ENCODE peak calls at places on chromosomes 16 and 17, in eight cellular contexts. One of them, this sample, is unnamed.
A peak's percentile ranks its signal among the peaks of the same experiment; 100 is the strongest.

GRCh38 chr16:8182761-8183160 is 407.6 kb downstream of the TMEM114 start:
- DNase-seq in ascending aorta: no peak
- DNase-seq in psoas muscle: no peak
- DNase-seq in uterus: no peak
- DNase-seq in upper lobe of right lung: no peak
- DNase-seq in IMR-90: no peak
- DNase-seq in tibial artery: no peak
- DNase-seq in pancreas: no peak
- DNase-seq in this sample: no peak

GRCh38 chr17:66301864-66302741 is at the start of gene PRKCA:
- DNase-seq in psoas muscle: peak; percentile 85
- DNase-seq in pancreas: peak; percentile 93
- DNase-seq in tibial artery: peak; percentile 51
- DNase-seq in IMR-90: peak; percentile 69
- DNase-seq in upper lobe of right lung: peak; percentile 91
- DNase-seq in uterus: peak; percentile 74
- DNase-seq in ascending aorta: peak; percentile 82
- DNase-seq in this sample: peak; percentile 71

GRCh38 chr16:81597079-81597658 is 152.6 kb downstream of the CMIP start:
- DNase-seq in psoas muscle: no peak
- DNase-seq in IMR-90: no peak
- DNase-seq in upper lobe of right lung: no peak
- DNase-seq in uterus: no peak
- DNase-seq in ascending aorta: no peak
- DNase-seq in pancreas: no peak
- DNase-seq in tibial artery: no peak
- DNase-seq in this sample: no peak

GRCh38 chr17:1882836-1883235 is 53.0 kb downstream of the RPA1 start:
- DNase-seq in psoas muscle: no peak
- DNase-seq in upper lobe of right lung: peak; percentile 32
- DNase-seq in uterus: no peak
- DNase-seq in IMR-90: peak; percentile 24
- DNase-seq in tibial artery: no peak
- DNase-seq in pancreas: no peak
- DNase-seq in ascending aorta: no peak
- DNase-seq in this sample: no peak

GRCh38 chr16:11367483-11367906 is 22.2 kb downstream of the RMI2 start:
- DNase-seq in upper lobe of right lung: no peak
- DNase-seq in IMR-90: no peak
- DNase-seq in pancreas: no peak
- DNase-seq in psoas muscle: no peak
- DNase-seq in uterus: no peak
- DNase-seq in tibial artery: no peak
- DNase-seq in ascending aorta: no peak
- DNase-seq in this sample: no peak

GRCh38 chr16:49534901-49535300 is 161.3 kb downstream of the C16orf78 start:
- DNase-seq in uterus: no peak
- DNase-seq in ascending aorta: no peak
- DNase-seq in tibial artery: no peak
- DNase-seq in IMR-90: no peak
- DNase-seq in psoas muscle: no peak
- DNase-seq in pancreas: no peak
- DNase-seq in upper lobe of right lung: no peak
- DNase-seq in this sample: no peak

GRCh38 chr17:69878661-69879060 is 196.4 kb upstream of the KCNJ16 start:
- DNase-seq in pancreas: no peak
- DNase-seq in tibial artery: no peak
- DNase-seq in ascending aorta: no peak
- DNase-seq in IMR-90: no peak
- DNase-seq in psoas muscle: no peak
- DNase-seq in uterus: no peak
- DNase-seq in upper lobe of right lung: no peak
- DNase-seq in this sample: no peak

GRCh38 chr16:69123894-69124293 is 8.5 kb downstream of the CHTF8 start:
- DNase-seq in IMR-90: peak; percentile 76
- DNase-seq in pancreas: no peak
- DNase-seq in psoas muscle: no peak
- DNase-seq in ascending aorta: no peak
- DNase-seq in tibial artery: peak; percentile 41
- DNase-seq in uterus: peak; percentile 56
- DNase-seq in upper lobe of right lung: peak; percentile 27
- DNase-seq in this sample: no peak

GRCh38 chr16:88782454-88783390 is 2.3 kb downstream of the PIEZO1 start:
- DNase-seq in upper lobe of right lung: no peak
- DNase-seq in psoas muscle: peak; percentile 48
- DNase-seq in uterus: peak; percentile 67
- DNase-seq in tibial artery: no peak
- DNase-seq in IMR-90: peak; percentile 84
- DNase-seq in ascending aorta: peak; percentile 82
- DNase-seq in pancreas: no peak
- DNase-seq in this sample: no peak

GRCh38 chr17:61366076-61366714 is 33.4 kb upstream of the TBX2 start:
- DNase-seq in tibial artery: no peak
- DNase-seq in upper lobe of right lung: no peak
- DNase-seq in psoas muscle: no peak
- DNase-seq in IMR-90: no peak
- DNase-seq in pancreas: no peak
- DNase-seq in ascending aorta: no peak
- DNase-seq in uterus: no peak
- DNase-seq in this sample: no peak

GRCh38 chr17:31787857-31788570 is 71.0 kb downstream of the COPRS start:
- DNase-seq in upper lobe of right lung: peak; percentile 66
- DNase-seq in tibial artery: peak; percentile 54
- DNase-seq in pancreas: no peak
- DNase-seq in ascending aorta: peak; percentile 89
- DNase-seq in psoas muscle: no peak
- DNase-seq in uterus: peak; percentile 40
- DNase-seq in IMR-90: peak; percentile 93
- DNase-seq in this sample: no peak

GRCh38 chr16:70589998-70590471 is 56.3 kb upstream of the IL34 start:
- DNase-seq in ascending aorta: peak; percentile 69
- DNase-seq in upper lobe of right lung: no peak
- DNase-seq in IMR-90: peak; percentile 85
- DNase-seq in uterus: peak; percentile 37
- DNase-seq in psoas muscle: peak; percentile 61
- DNase-seq in tibial artery: peak; percentile 44
- DNase-seq in pancreas: no peak
- DNase-seq in this sample: no peak

GRCh38 chr16:11285842-11286241 is 4.7 kb upstream of the PRM1 start:
- DNase-seq in pancreas: no peak
- DNase-seq in IMR-90: no peak
- DNase-seq in ascending aorta: no peak
- DNase-seq in upper lobe of right lung: no peak
- DNase-seq in psoas muscle: no peak
- DNase-seq in uterus: no peak
- DNase-seq in tibial artery: no peak
- DNase-seq in this sample: no peak

GRCh38 chr17:14011740-14012405 is 57.4 kb upstream of the COX10 start:
- DNase-seq in tibial artery: no peak
- DNase-seq in IMR-90: no peak
- DNase-seq in ascending aorta: no peak
- DNase-seq in uterus: no peak
- DNase-seq in pancreas: no peak
- DNase-seq in upper lobe of right lung: no peak
- DNase-seq in psoas muscle: no peak
- DNase-seq in this sample: no peak

GRCh38 chr16:68417711-68418301 is 30.5 kb downstream of the SMPD3 start:
- DNase-seq in pancreas: peak; percentile 75
- DNase-seq in ascending aorta: no peak
- DNase-seq in uterus: peak; percentile 23
- DNase-seq in upper lobe of right lung: peak; percentile 78
- DNase-seq in tibial artery: no peak
- DNase-seq in IMR-90: no peak
- DNase-seq in psoas muscle: no peak
- DNase-seq in this sample: no peak

GRCh38 chr16:85402910-85403692 is 210.0 kb upstream of the GSE1 start:
- DNase-seq in IMR-90: peak; percentile 77
- DNase-seq in upper lobe of right lung: peak; percentile 63
- DNase-seq in psoas muscle: peak; percentile 70
- DNase-seq in tibial artery: no peak
- DNase-seq in pancreas: peak; percentile 58
- DNase-seq in uterus: peak; percentile 19
- DNase-seq in ascending aorta: no peak
- DNase-seq in this sample: no peak

GRCh38 chr17:79799538-79800324 is 2.9 kb upstream of the CBX8 start:
- DNase-seq in psoas muscle: no peak
- DNase-seq in uterus: no peak
- DNase-seq in pancreas: no peak
- DNase-seq in upper lobe of right lung: peak; percentile 52
- DNase-seq in tibial artery: no peak
- DNase-seq in ascending aorta: no peak
- DNase-seq in IMR-90: no peak
- DNase-seq in this sample: no peak
- H3K4me1 ChIP-seq in psoas muscle: peaks cover 23% of the 10 kb centered on the region
- H3K4me1 ChIP-seq in uterus: no peaks in the 10 kb centered on the region
- H3K4me1 ChIP-seq in pancreas: peaks cover 27% of the 10 kb centered on the region
- H3K4me1 ChIP-seq in upper lobe of right lung: peaks cover 31% of the 10 kb centered on the region
- H3K4me1 ChIP-seq in tibial artery: peaks cover 73% of the 10 kb centered on the region
- H3K4me1 ChIP-seq in ascending aorta: peaks cover 18% of the 10 kb centered on the region
- H3K4me1 ChIP-seq in IMR-90: peaks cover 10% of the 10 kb centered on the region
- H3K4me1 ChIP-seq in this sample: peaks cover 59% of the 10 kb centered on the region

DNA sequence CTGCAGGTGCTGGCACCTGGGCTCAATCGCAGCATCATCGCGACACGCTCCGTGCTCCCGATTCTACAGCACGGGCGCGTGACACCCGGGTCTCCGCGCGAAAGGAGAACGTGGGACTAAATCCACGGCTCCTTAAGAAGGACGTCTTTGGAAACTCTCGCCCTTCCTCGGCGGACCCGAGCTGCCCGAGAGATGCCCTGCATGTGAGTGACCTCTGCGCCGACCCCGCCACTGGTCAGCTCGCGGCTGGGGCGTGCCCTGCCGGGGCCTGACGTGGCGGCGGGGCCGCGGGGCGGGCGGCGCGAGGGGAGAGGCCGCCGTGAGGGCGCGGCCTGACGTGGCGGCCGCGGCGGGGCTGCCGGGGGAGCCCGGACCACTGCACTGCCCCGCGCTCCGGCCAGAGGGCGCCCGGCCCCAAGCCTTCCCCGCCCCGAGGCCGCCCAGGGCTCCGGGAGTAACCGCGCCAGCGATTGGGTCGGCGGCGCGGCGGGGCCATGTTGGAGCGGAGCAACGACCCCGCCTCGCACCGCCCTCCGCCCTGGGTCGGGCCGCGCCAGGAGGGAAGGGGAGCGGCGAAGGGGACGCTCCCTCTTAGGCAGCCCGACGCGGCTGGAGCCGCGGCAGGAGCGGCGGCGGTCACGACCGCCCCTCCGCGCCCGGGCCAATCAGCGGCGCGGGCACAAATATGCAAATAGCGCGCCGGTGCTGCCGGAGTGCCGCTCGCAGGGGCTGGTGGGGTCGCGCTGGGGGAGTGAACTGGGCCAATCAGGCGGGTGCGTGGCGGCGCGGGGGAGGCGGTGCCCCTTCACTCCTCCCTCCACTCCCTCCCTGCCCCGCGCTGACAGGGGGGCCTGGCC is 75.6 kb downstream of the CHD9 start:
- DNase-seq in psoas muscle: peak; percentile 99
- DNase-seq in ascending aorta: peak; percentile 98
- DNase-seq in pancreas: peak; percentile 97
- DNase-seq in tibial artery: peak; percentile 96
- DNase-seq in IMR-90: peak; percentile 92
- DNase-seq in uterus: peak; percentile 96
- DNase-seq in upper lobe of right lung: peak; percentile 99
- DNase-seq in this sample: peak; percentile 98
- TF ChIP-seq CTCF in psoas muscle: peak; percentile 81
- TF ChIP-seq CTCF in ascending aorta: peak; percentile 33
- TF ChIP-seq CTCF in pancreas: peak; percentile 41
- TF ChIP-seq CTCF in tibial artery: peak; percentile 91
- TF ChIP-seq CTCF in IMR-90: peak; percentile 90
- TF ChIP-seq CTCF in uterus: peak; percentile 89
- TF ChIP-seq CTCF in upper lobe of right lung: peak; percentile 57
- TF ChIP-seq CTCF in this sample: peak; percentile 92

GRCh38 chr17:28370035-28370743 is at the start of gene VTN:
- DNase-seq in uterus: no peak
- DNase-seq in ascending aorta: peak; percentile 83
- DNase-seq in IMR-90: peak; percentile 45
- DNase-seq in tibial artery: peak; percentile 38
- DNase-seq in psoas muscle: no peak
- DNase-seq in pancreas: peak; percentile 72
- DNase-seq in upper lobe of right lung: peak; percentile 71
- DNase-seq in this sample: no peak

GRCh38 chr17:28370744-28371103 is 617 bp upstream of the VTN start:
- DNase-seq in tibial artery: no peak
- DNase-seq in ascending aorta: no peak
- DNase-seq in uterus: no peak
- DNase-seq in upper lobe of right lung: no peak
- DNase-seq in psoas muscle: no peak
- DNase-seq in pancreas: no peak
- DNase-seq in IMR-90: no peak
- DNase-seq in this sample: no peak

GRCh38 chr17:28372203-28372944 is 880 bp downstream of the SARM1 start:
- DNase-seq in uterus: no peak
- DNase-seq in upper lobe of right lung: peak; percentile 65
- DNase-seq in IMR-90: peak; percentile 30
- DNase-seq in tibial artery: no peak
- DNase-seq in ascending aorta: no peak
- DNase-seq in pancreas: no peak
- DNase-seq in psoas muscle: no peak
- DNase-seq in this sample: peak; percentile 90

GRCh38 chr17:28371245-28372202 is at the start of gene SARM1:
- DNase-seq in IMR-90: peak; percentile 85
- DNase-seq in pancreas: peak; percentile 81
- DNase-seq in tibial artery: peak; percentile 73
- DNase-seq in uterus: peak; percentile 95
- DNase-seq in psoas muscle: peak; percentile 89
- DNase-seq in upper lobe of right lung: peak; percentile 87
- DNase-seq in ascending aorta: peak; percentile 94
- DNase-seq in this sample: peak; percentile 67

DNA sequence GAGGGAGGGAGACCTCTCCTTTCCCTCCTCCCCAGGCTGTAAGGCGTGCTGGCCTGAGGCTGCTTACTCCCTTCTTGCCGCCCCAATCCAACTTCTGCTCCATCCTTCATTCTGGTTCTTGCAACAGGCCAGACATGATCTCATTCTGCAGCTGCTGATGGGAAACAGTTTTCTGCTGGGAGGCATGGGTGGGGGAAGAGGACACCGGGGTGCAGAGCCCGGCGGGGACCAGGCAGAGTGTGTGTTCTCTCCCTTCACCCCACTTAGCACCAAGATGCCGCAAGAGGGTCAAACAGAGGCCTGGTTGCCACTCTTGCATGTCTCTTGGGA is 1.4 kb downstream of the SARM1 start:
- DNase-seq in upper lobe of right lung: peak; percentile 23
- DNase-seq in uterus: no peak
- DNase-seq in IMR-90: no peak
- DNase-seq in pancreas: no peak
- DNase-seq in tibial artery: no peak
- DNase-seq in psoas muscle: no peak
- DNase-seq in ascending aorta: no peak
- DNase-seq in this sample: no peak
- H3K4me3 ChIP-seq in upper lobe of right lung: peak overlapping the region; percentile 58
- H3K4me3 ChIP-seq in uterus: no peak overlapping the region
- H3K4me3 ChIP-seq in IMR-90: peak overlapping the region; percentile 54
- H3K4me3 ChIP-seq in pancreas: no peak overlapping the region
- H3K4me3 ChIP-seq in tibial artery: peak overlapping the region; percentile 65
- H3K4me3 ChIP-seq in psoas muscle: peak overlapping the region; percentile 73
- H3K4me3 ChIP-seq in ascending aorta: peak overlapping the region; percentile 70
- H3K4me3 ChIP-seq in this sample: peak overlapping the region; percentile 63

DNA sequence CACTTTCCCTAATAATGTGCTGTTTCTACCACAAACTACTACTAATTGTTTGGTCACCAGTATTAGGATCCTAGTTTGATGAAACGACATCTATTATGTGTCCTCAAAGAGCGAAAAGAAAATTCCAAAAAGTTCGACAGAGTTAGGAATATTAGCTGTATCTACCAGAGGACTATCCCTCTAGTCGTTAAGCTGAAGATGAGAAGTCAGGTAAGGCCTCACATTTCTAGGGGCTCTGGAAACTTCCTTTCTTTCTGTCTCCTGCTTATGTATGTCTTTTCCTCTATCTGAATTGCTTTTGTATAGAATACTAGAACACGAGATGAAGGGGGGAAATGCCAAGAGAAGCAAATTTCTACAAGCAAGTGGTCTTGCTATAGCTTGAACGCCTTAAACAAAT is 1.6 kb downstream of the GLG1 start:
- DNase-seq in ascending aorta: no peak
- DNase-seq in uterus: no peak
- DNase-seq in upper lobe of right lung: no peak
- DNase-seq in pancreas: no peak
- DNase-seq in tibial artery: no peak
- DNase-seq in IMR-90: no peak
- DNase-seq in psoas muscle: no peak
- DNase-seq in this sample: no peak
- H3K4me1 ChIP-seq in ascending aorta: no peaks in the 10 kb centered on the region
- H3K4me1 ChIP-seq in uterus: peaks cover 4% of the 10 kb centered on the region
- H3K4me1 ChIP-seq in upper lobe of right lung: peaks cover 35% of the 10 kb centered on the region
- H3K4me1 ChIP-seq in pancreas: peaks cover 26% of the 10 kb centered on the region
- H3K4me1 ChIP-seq in tibial artery: peaks cover 27% of the 10 kb centered on the region
- H3K4me1 ChIP-seq in IMR-90: peaks cover 12% of the 10 kb centered on the region
- H3K4me1 ChIP-seq in psoas muscle: peaks cover 56% of the 10 kb centered on the region
- H3K4me1 ChIP-seq in this sample: peaks cover 15% of the 10 kb centered on the region

This sample was measured in upper lobe of left lung.